ENCODE peak calls at places on chromosomes 13 and 19, in eight cellular contexts. G is hypothalamus, U is left ventricle myocardium inferior, N is EH, F is sciatic nerve, B is astrocyte of the hippocampus, W is GM23338, A is heart left ventricle. Y is an unnamed sample.

GRCh38 chr13:45682494-45683008 is 19.6 kb upstream of the CBY2 start:
- DNase-seq in G (no peak), U (no peak), N (no peak), F (no peak), B (no peak), W (no peak), A (no peak), Y (no peak)

GRCh38 chr19:33727331-33728028 is 69.2 kb upstream of the KCTD15 start:
- DNase-seq in G (no peak), U (no peak), N (no peak), F (no peak), B (no peak), W (no peak), A (no peak), Y (no peak)

GRCh38 chr13:19597523-19597922 is 35.9 kb upstream of the MPHOSPH8 start:
- DNase-seq in G (no peak), U (no peak), N (peak; percentile 76), F (no peak), B (peak; percentile 20), W (no peak), A (no peak), Y (peak; percentile 31)

GRCh38 chr13:110702591-110703526 is 3.1 kb downstream of the CARS2 start:
- DNase-seq in G (no peak), U (no peak), N (peak; percentile 18), F (no peak), B (no peak), W (no peak), A (no peak), Y (no peak)

GRCh38 chr13:108427355-108427754 is 157.8 kb downstream of the TNFSF13B start:
- DNase-seq in G (no peak), U (no peak), N (no peak), F (no peak), B (peak; percentile 13), W (no peak), A (no peak), Y (no peak)

GRCh38 chr19:43738780-43739211 is 16.0 kb downstream of the SMG9 start:
- DNase-seq in G (no peak), U (no peak), N (no peak), F (no peak), B (peak; percentile 49), W (no peak), A (no peak), Y (no peak)

GRCh38 chr19:19406878-19407639 is 1.6 kb downstream of the GATAD2A start:
- DNase-seq in G (no peak), U (no peak), N (peak; percentile 74), F (no peak), B (peak; percentile 63), W (no peak), A (no peak), Y (no peak)

GRCh38 chr19:6738726-6739389 is 622 bp upstream of the TRIP10 start:
- DNase-seq in G (no peak), U (peak; percentile 60), N (no peak), F (peak; percentile 83), B (peak; percentile 40), W (peak; percentile 67), A (no peak), Y (no peak)

GRCh38 chr19:48616491-48617056 is 1.7 kb upstream of the FAM83E start:
- DNase-seq in G (no peak), U (no peak), N (no peak), F (no peak), B (no peak), W (no peak), A (no peak), Y (no peak)

GRCh38 chr13:94505730-94506129 is 26.2 kb upstream of the DCT start:
- DNase-seq in G (no peak), U (no peak), N (no peak), F (no peak), B (no peak), W (no peak), A (no peak), Y (no peak)

GRCh38 chr13:114012141-114012540 is 38.3 kb upstream of the C13orf46 start:
- DNase-seq in G (no peak), U (no peak), N (no peak), F (no peak), B (no peak), W (no peak), A (no peak), Y (no peak)

GRCh38 chr19:54208784-54209057 is 8.1 kb downstream of the RPS9 start:
- DNase-seq in G (no peak), U (no peak), N (no peak), F (no peak), B (peak; percentile 10), W (peak; percentile 38), A (no peak), Y (no peak)

GRCh38 chr13:34627499-34627898 is 314.6 kb upstream of the NBEA start:
- DNase-seq in G (no peak), U (no peak), N (no peak), F (no peak), B (no peak), W (peak; percentile 29), A (no peak), Y (no peak)

GRCh38 chr19:8680676-8681344 is 17.8 kb downstream of the ACTL9 start:
- DNase-seq in G (no peak), U (no peak), N (no peak), F (no peak), B (no peak), W (no peak), A (no peak), Y (no peak)